ENCODE peak calls at places on chromosomes 11 and 22, in six cellular contexts. L, V, Q, Y, K and O are unnamed samples.

GRCh38 chr11:61357233-61357893 is 4.3 kb downstream of the CYB561A3 start:
- DNase-seq in L (no peak), V (no peak), Q (peak), Y (no peak), K (no peak), O (no peak)

GRCh38 chr22:49197500-49197899 is 630.2 kb downstream of the BRD1 start:
- DNase-seq in L (no peak), V (no peak), Q (peak), Y (no peak), K (no peak), O (peak)

GRCh38 chr22:17563936-17564391 is 666 bp downstream of the SLC25A18 start:
- DNase-seq in L (no peak), V (no peak), Q (peak), Y (no peak), K (no peak), O (no peak)

GRCh38 chr11:46711288-46711687 is 7.7 kb upstream of the F2 start:
- DNase-seq in L (no peak), V (no peak), Q (no peak), Y (no peak), K (no peak), O (no peak)

GRCh38 chr11:28702450-28702790 is 594.2 kb downstream of the METTL15 start:
- DNase-seq in L (no peak), V (no peak), Q (no peak), Y (no peak), K (no peak), O (no peak)

GRCh38 chr11:84564180-84564866 is 1062.8 kb downstream of the DLG2 start:
- DNase-seq in L (peak), V (peak), Q (peak), Y (peak), K (peak), O (no peak)

GRCh38 chr11:64207247-64208085 is 945 bp downstream of the FERMT3 start:
- DNase-seq in L (no peak), V (no peak), Q (peak), Y (peak), K (no peak), O (no peak)

GRCh38 chr11:12792018-12792417 is 117.8 kb downstream of the TEAD1 start:
- DNase-seq in L (no peak), V (no peak), Q (no peak), Y (no peak), K (no peak), O (no peak)

GRCh38 chr11:95608093-95608492 is 181.5 kb downstream of the FAM76B start:
- DNase-seq in L (no peak), V (no peak), Q (no peak), Y (no peak), K (no peak), O (no peak)

GRCh38 chr11:128689946-128690745 is 3.7 kb upstream of the FLI1 start:
- DNase-seq in L (no peak), V (no peak), Q (no peak), Y (no peak), K (no peak), O (no peak)

GRCh38 chr22:42084874-42085273 is 5.4 kb downstream of the SMDT1 start:
- DNase-seq in L (no peak), V (no peak), Q (no peak), Y (no peak), K (no peak), O (no peak)

GRCh38 chr11:60241786-60242185 is 1.2 kb downstream of the MS4A4E start:
- DNase-seq in L (no peak), V (no peak), Q (no peak), Y (no peak), K (no peak), O (no peak)

GRCh38 chr11:8732748-8733241 is 50.2 kb downstream of the RPL27A start:
- DNase-seq in L (no peak), V (no peak), Q (peak), Y (no peak), K (peak), O (no peak)

GRCh38 chr11:70487763-70488162 is 89.4 kb downstream of the CTTN start:
- DNase-seq in L (no peak), V (no peak), Q (no peak), Y (no peak), K (no peak), O (no peak)

GRCh38 chr22:22084089-22084711 is 101.6 kb upstream of the TOP3B start:
- DNase-seq in L (no peak), V (no peak), Q (no peak), Y (no peak), K (no peak), O (no peak)